ENCODE peak calls at places on chromosome 2, in eight cellular contexts. Y, F, U, X, N, K, B and D are unnamed samples.
A peak's percentile ranks its signal among the peaks of the same experiment; 100 is the strongest.

GRCh38 chr2:95314964-95315611 is 17.9 kb downstream of the KCNIP3 start:
- DNase-seq in U (no peak), X (peak; percentile 85), Y (no peak), B (peak; percentile 13), F (peak; percentile 65), K (peak; percentile 62), N (peak; percentile 70), D (no peak)

GRCh38 chr2:100832885-100833284 is 12.9 kb downstream of the NPAS2 start:
- DNase-seq in B (no peak), N (no peak), Y (no peak), F (no peak), K (no peak), U (no peak), X (no peak), D (no peak)

GRCh38 chr2:15173506-15173905 is 387.6 kb downstream of the NBAS start:
- DNase-seq in U (no peak), X (no peak), Y (no peak), K (no peak), N (no peak), F (no peak), B (no peak), D (no peak)

GRCh38 chr2:110993557-110994231 is 127.0 kb upstream of the BCL2L11 start:
- DNase-seq in U (no peak), Y (no peak), N (peak; percentile 5), X (no peak), K (peak; percentile 25), F (peak; percentile 51), B (no peak), D (no peak)

GRCh38 chr2:17636989-17637906 is 96.8 kb downstream of the VSNL1 start:
- DNase-seq in U (no peak), F (no peak), N (no peak), B (no peak), Y (no peak), X (peak; percentile 32), K (no peak), D (no peak)

GRCh38 chr2:152523091-152523490 is 188.1 kb downstream of the FMNL2 start:
- DNase-seq in B (peak; percentile 68), K (peak; percentile 68), U (no peak), N (no peak), Y (no peak), F (no peak), X (no peak), D (no peak)

GRCh38 chr2:11923935-11924334 is 177.5 kb downstream of the LPIN1 start:
- DNase-seq in N (no peak), X (no peak), B (no peak), Y (no peak), F (no peak), K (no peak), U (no peak), D (no peak)

GRCh38 chr2:173667415-173667814 is 297.8 kb downstream of the SP3 start:
- DNase-seq in N (no peak), Y (no peak), F (no peak), K (peak; percentile 60), X (no peak), B (no peak), U (no peak), D (no peak)

GRCh38 chr2:185393091-185393490 is 345.5 kb upstream of the FSIP2 start:
- DNase-seq in N (no peak), K (no peak), U (no peak), X (no peak), B (no peak), Y (no peak), F (no peak), D (no peak)

GRCh38 chr2:121074322-121074932 is 210.6 kb downstream of the TFCP2L1 start:
- DNase-seq in Y (no peak), X (no peak), N (no peak), K (no peak), F (no peak), U (no peak), B (no peak), D (no peak)

GRCh38 chr2:17166506-17166905 is 351.7 kb downstream of the RAD51AP2 start:
- DNase-seq in F (no peak), U (no peak), B (peak; percentile 72), X (no peak), K (no peak), Y (no peak), N (no peak), D (no peak)

GRCh38 chr2:74260495-74260894 is 62.1 kb downstream of the MTHFD2 start:
- DNase-seq in Y (no peak), B (no peak), F (no peak), K (no peak), N (no peak), X (no peak), U (no peak), D (no peak)

GRCh38 chr2:74915743-74916142 is 42.7 kb upstream of the POLE4 start:
- DNase-seq in N (no peak), Y (no peak), U (no peak), F (no peak), K (peak; percentile 62), B (peak; percentile 55), X (no peak), D (no peak)

GRCh38 chr2:168456526-168457176 is 579 bp downstream of the CERS6 start:
- DNase-seq in F (peak; percentile 49), N (no peak), B (no peak), Y (no peak), K (peak; percentile 42), U (peak; percentile 52), X (peak; percentile 82), D (peak; percentile 76)

GRCh38 chr2:149068225-149068995 is 29.9 kb downstream of the LYPD6B start:
- DNase-seq in X (no peak), Y (no peak), B (no peak), K (no peak), F (no peak), U (no peak), N (no peak), D (no peak)

GRCh38 chr2:28276076-28276618 is 116.5 kb upstream of the FOSL2 start:
- DNase-seq in F (no peak), B (peak; percentile 95), U (peak; percentile 42), N (peak; percentile 38), K (peak; percentile 98), Y (no peak), X (no peak), D (no peak)

GRCh38 chr2:159961005-159961404 is 101.4 kb downstream of the PLA2R1 start:
- DNase-seq in B (peak; percentile 35), U (no peak), N (no peak), Y (no peak), F (no peak), K (peak; percentile 40), X (no peak), D (no peak)

GRCh38 chr2:96316999-96317398 is 8.1 kb upstream of the ITPRIPL1 start:
- DNase-seq in U (no peak), X (no peak), F (no peak), K (no peak), B (no peak), N (no peak), Y (no peak), D (no peak)

GRCh38 chr2:205850172-205850571 is 167.9 kb downstream of the NRP2 start:
- DNase-seq in F (no peak), K (no peak), N (no peak), Y (no peak), U (no peak), B (no peak), X (no peak), D (no peak)

GRCh38 chr2:25928668-25929067 is 50.4 kb upstream of the ASXL2 start:
- DNase-seq in N (no peak), K (no peak), Y (no peak), U (no peak), X (no peak), F (no peak), B (no peak), D (no peak)

GRCh38 chr2:113198790-113199612 is 25.2 kb downstream of the PSD4 start:
- DNase-seq in U (peak; percentile 73), B (peak; percentile 43), K (peak; percentile 89), X (peak; percentile 95), F (peak; percentile 89), Y (peak; percentile 51), N (peak; percentile 93), D (peak; percentile 93)

DNA sequence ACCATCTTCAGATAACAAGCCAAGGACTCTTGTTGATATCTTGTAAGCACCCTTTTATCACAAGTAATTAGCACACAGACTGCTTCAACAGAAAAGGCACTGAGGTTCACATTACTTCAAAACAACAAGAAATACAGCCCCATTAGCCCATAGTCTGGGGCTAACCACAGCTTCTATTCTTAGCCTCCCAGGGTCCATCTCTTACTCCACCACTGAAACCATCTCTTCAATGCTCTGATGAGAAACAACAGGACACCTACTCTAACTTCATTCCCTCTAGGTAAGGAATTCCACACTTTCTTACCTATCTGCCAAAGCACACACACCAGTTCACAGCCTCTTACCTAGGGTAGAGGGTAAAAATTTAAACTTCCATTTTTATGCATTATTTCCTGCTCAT is 26.4 kb upstream of the CYTIP start:
- DNase-seq in F (no peak), K (no peak), X (no peak), B (no peak), Y (no peak), U (no peak), N (no peak), D (no peak)
- H3K27ac ChIP-seq in F (no peak overlapping the region), K (no peak overlapping the region), X (no peak overlapping the region), B (peak overlapping the region; percentile 44), Y (no peak overlapping the region), U (no peak overlapping the region), N (no peak overlapping the region), D (peak overlapping the region; percentile 90)

GRCh38 chr2:119820275-119820674 is 60.6 kb downstream of the PTPN4 start:
- DNase-seq in K (no peak), Y (no peak), U (no peak), N (no peak), X (peak; percentile 14), F (no peak), B (peak; percentile 87), D (no peak)
- H3K4me3 ChIP-seq in K (no peak overlapping the region), Y (no peak overlapping the region), U (no peak overlapping the region), N (no peak overlapping the region), X (no peak overlapping the region), F (no peak overlapping the region), B (no peak overlapping the region), D (no peak overlapping the region)

DNA sequence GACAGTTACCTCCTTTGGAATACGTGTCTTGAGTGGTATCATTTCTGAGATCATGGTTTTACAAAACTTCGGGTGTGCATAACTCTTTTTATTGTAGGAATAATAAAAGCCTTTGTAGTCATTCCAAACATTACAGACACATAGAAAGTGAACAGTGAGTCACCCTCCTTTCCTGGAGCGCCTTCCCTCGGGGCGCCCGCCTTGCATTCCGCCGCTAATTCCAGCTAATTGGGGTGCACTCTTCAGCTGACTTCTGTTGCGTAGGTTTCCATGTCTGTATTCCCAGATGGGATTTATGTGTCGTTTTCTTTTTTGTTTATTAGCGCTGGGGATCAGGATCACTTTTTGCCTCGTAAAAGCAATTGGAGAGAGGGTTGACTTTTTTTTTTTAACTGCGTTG is 18.6 kb downstream of the SH3BP4 start:
- DNase-seq in U (no peak), K (peak; percentile 80), F (no peak), B (no peak), N (peak; percentile 88), Y (no peak), X (no peak), D (no peak)
- H3K27ac ChIP-seq in U (peak overlapping the region; percentile 26), K (peak overlapping the region; percentile 74), F (no peak overlapping the region), B (no peak overlapping the region), N (peak overlapping the region; percentile 79), Y (no peak overlapping the region), X (no peak overlapping the region), D (no peak overlapping the region)

DNA sequence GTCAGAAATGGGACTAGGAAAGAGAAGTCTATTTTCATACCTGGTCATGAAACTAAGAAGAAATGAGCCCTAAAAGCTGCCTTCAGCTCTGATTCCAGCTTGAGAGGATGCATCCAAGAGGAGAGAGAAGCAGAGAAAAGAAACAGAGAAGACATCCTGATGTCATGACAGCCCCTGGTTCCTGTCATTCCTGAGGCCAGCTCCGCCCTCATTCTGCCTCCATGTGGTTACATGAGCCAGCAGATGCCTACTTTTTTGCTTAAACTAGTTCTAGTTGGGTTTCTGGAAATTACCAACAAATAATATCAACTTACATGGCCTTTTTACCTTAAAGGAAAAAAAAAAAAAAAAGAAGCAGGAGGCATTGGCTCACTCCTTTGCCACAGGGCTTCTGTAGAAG is 14.1 kb upstream of the ACKR3 start:
- DNase-seq in F (no peak), U (no peak), B (no peak), K (no peak), N (no peak), Y (no peak), X (no peak), D (no peak)
- H3K4me3 ChIP-seq in F (no peak overlapping the region), U (no peak overlapping the region), B (no peak overlapping the region), K (no peak overlapping the region), N (no peak overlapping the region), Y (no peak overlapping the region), X (no peak overlapping the region), D (no peak overlapping the region)